ENCODE peak calls at places on chromosomes 6 and 20, in eight cellular contexts. T, N, S, Y, J, L, M and B are unnamed samples.
A peak's percentile ranks its signal among the peaks of the same experiment; 100 is the strongest.

GRCh38 chr20:34834459-34834893 is 9.0 kb upstream of the NCOA6 start:
- DNase-seq in M (peak; percentile 86), T (no peak), S (peak; percentile 24), J (peak; percentile 16), N (peak; percentile 29), L (peak; percentile 28), Y (peak; percentile 50), B (peak; percentile 72)

GRCh38 chr6:55023231-55023630 is 151.1 kb upstream of the HCRTR2 start:
- DNase-seq in J (no peak), Y (no peak), S (no peak), N (no peak), T (no peak), L (no peak), M (no peak), B (no peak)

GRCh38 chr20:46931699-46932098 is 37.1 kb downstream of the EYA2 start:
- DNase-seq in L (no peak), J (no peak), M (no peak), Y (no peak), S (no peak), T (no peak), N (no peak), B (no peak)

GRCh38 chr20:19867940-19868371 is 109.9 kb downstream of the RIN2 start:
- DNase-seq in M (no peak), J (no peak), Y (no peak), T (no peak), N (no peak), S (no peak), L (no peak), B (no peak)

GRCh38 chr6:27138837-27139752 is 108.4 kb upstream of the PRSS16 start:
- DNase-seq in M (no peak), S (peak; percentile 57), Y (peak; percentile 58), J (no peak), L (peak; percentile 74), T (peak; percentile 84), N (peak; percentile 65), B (peak; percentile 83)

GRCh38 chr20:57442888-57443239 is 51.7 kb downstream of the RBM38 start:
- DNase-seq in Y (no peak), J (no peak), L (no peak), N (no peak), S (no peak), T (no peak), M (no peak), B (no peak)

GRCh38 chr20:31781945-31782344 is 37.2 kb upstream of the MYLK2 start:
- DNase-seq in S (peak; percentile 13), Y (no peak), T (no peak), L (no peak), N (no peak), M (no peak), J (no peak), B (no peak)

GRCh38 chr20:23049201-23049932 is at the start of gene THBD:
- DNase-seq in S (peak; percentile 52), J (peak; percentile 70), N (peak; percentile 84), L (no peak), T (peak; percentile 64), Y (peak; percentile 86), M (peak; percentile 73), B (no peak)

GRCh38 chr6:157667211-157668033 is 155.6 kb upstream of the SNX9 start:
- DNase-seq in T (peak; percentile 73), J (peak; percentile 32), L (peak; percentile 82), S (peak; percentile 73), N (peak; percentile 77), M (peak; percentile 68), Y (peak; percentile 73), B (peak; percentile 73)

GRCh38 chr6:82370788-82371187 is 7.2 kb downstream of the TPBG start:
- DNase-seq in M (no peak), T (no peak), Y (no peak), S (no peak), N (no peak), L (no peak), J (no peak), B (no peak)

GRCh38 chr20:32585011-32585518 is at the start of gene NOL4L:
- DNase-seq in S (peak; percentile 32), N (peak; percentile 78), M (peak; percentile 6), T (peak; percentile 82), Y (no peak), J (peak; percentile 33), L (peak; percentile 72), B (peak; percentile 30)

GRCh38 chr6:84998223-84998622 is 233.8 kb upstream of the TBX18 start:
- DNase-seq in N (no peak), S (no peak), J (no peak), Y (no peak), T (no peak), L (no peak), M (no peak), B (no peak)

GRCh38 chr20:33893314-33893713 is 82.2 kb downstream of the CHMP4B start:
- DNase-seq in L (no peak), Y (no peak), T (no peak), J (peak; percentile 43), M (peak; percentile 37), S (peak; percentile 90), N (no peak), B (no peak)

GRCh38 chr6:15616266-15616665 is 46.6 kb downstream of the DTNBP1 start:
- DNase-seq in J (no peak), M (no peak), T (no peak), S (no peak), Y (no peak), N (no peak), L (no peak), B (no peak)

GRCh38 chr20:61659652-61660346 is 405.9 kb downstream of the TAF4 start:
- DNase-seq in M (no peak), J (no peak), T (peak; percentile 49), S (no peak), Y (no peak), L (no peak), N (no peak), B (no peak)
- TF ChIP-seq EZH2 in M (no peak), J (no peak), T (no peak), S (no peak), Y (no peak), L (no peak), N (no peak), B (no peak)

DNA sequence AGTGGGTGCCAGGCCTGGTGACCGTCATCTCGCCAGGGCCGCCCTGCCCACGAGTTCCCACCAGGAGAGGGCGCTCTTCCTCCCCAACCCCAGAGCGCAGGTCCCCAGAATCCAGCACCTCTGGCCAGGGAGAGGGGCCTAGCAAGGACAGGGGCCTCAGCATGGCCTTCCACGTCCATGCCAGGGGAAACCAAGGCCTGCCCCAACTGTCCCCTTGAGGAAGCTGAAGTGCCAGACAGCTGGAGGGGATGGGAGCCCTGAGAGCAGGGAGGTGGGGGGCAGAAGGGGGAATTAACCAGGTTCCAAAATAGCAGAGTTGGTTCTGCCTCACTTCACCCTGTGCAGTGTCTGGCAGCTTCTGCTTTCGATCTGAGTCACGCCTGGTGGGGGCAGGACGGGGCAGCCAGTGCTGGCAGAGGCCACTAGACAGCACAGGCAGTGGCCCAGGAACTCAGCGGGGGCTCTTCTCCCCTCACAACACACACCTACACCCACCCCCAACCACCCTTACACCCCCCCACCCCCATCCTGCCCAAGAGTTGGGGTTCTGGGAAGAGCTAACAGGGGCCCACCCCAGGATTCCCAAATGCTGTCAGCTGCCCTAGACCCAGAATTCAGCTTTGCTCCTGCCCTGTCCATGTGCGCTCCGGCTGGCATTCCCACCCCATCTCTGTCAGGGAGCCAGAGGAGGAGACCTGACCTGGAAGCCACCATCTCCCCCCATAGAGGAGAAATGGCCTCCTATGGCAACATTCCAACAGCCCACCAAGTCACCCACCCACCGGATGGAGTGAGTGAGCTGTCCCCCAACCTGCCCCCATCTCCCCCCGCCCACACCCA is 29.2 kb downstream of the TFEB start:
- DNase-seq in T (peak; percentile 77), J (peak; percentile 71), Y (peak; percentile 14), M (peak; percentile 40), L (peak; percentile 91), S (peak; percentile 74), N (no peak), B (peak; percentile 45)
- H3K27ac ChIP-seq in T (no peak overlapping the region), J (peak overlapping the region; percentile 17), Y (no peak overlapping the region), M (no peak overlapping the region), L (no peak overlapping the region), S (peak overlapping the region; percentile 14), N (peak overlapping the region; percentile 57), B (peak overlapping the region; percentile 37)

DNA sequence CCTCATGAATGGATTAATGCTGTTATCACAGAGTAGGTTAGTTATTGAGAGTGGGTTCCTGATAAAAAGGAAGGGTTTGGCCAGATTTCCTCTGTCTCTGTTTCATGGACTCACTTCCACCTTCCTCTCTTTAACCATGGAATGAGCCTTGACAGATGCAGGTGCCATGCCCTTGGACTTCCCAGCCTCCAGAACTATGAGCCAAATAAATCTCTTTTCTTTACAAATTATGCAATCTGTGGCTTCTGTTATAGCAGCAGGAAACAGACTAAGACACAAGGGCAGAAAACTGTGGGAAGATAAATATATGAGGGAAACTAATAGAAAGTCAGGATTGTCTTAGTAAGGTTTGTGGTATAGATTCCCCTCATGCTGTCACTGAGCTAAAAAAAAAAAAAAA is 106.5 kb downstream of the QRSL1 start:
- DNase-seq in J (peak; percentile 56), Y (no peak), N (no peak), S (no peak), M (no peak), T (no peak), L (no peak), B (no peak)
- TF ChIP-seq CTCF in J (no peak), Y (no peak), N (no peak), S (no peak), M (no peak), T (no peak), L (no peak), B (no peak)

GRCh38 chr6:170293411-170293844 is 2.5 kb upstream of the DLL1 start:
- DNase-seq in J (no peak), N (no peak), T (peak; percentile 48), L (no peak), M (no peak), Y (no peak), S (no peak), B (no peak)
- TF ChIP-seq EZH2 in J (no peak), N (no peak), T (no peak), L (no peak), M (no peak), Y (no peak), S (peak; percentile 67), B (no peak)

GRCh38 chr6:32938494-32938893 is 2.3 kb downstream of the HLA-DMB start:
- DNase-seq in S (no peak), M (no peak), N (no peak), J (no peak), L (no peak), Y (no peak), T (no peak), B (no peak)
- H3K27ac ChIP-seq in S (no peak overlapping the region), M (no peak overlapping the region), N (no peak overlapping the region), J (no peak overlapping the region), L (no peak overlapping the region), Y (no peak overlapping the region), T (no peak overlapping the region), B (no peak overlapping the region)

GRCh38 chr6:139996253-139996834 is 621.9 kb upstream of the CITED2 start:
- DNase-seq in T (peak; percentile 68), S (peak; percentile 31), N (peak; percentile 34), J (peak; percentile 11), Y (no peak), M (no peak), L (peak; percentile 47), B (peak; percentile 63)
- TF ChIP-seq CTCF in T (peak; percentile 59), S (no peak), N (peak; percentile 12), J (no peak), Y (no peak), M (no peak), L (peak; percentile 71), B (peak; percentile 45)